ENCODE peak calls at places on chromosomes 16 and 17, in five cellular contexts. L is lower lobe of right lung, T is retina, U is fibroblast of mammary gland, V is tibial nerve. P is an unnamed sample.

GRCh38 chr16:31853300-31853699 is 20.3 kb upstream of the ZNF267 start:
- DNase-seq in T (no peak), V (no peak), L (no peak), U (no peak), P (no peak)

GRCh38 chr17:36829676-36830075 is 107.6 kb upstream of the LHX1 start:
- DNase-seq in L (no peak), V (no peak), T (no peak), U (peak; percentile 10), P (no peak)

GRCh38 chr16:88015806-88016140 is 64.5 kb downstream of the BANP start:
- DNase-seq in L (no peak), T (no peak), U (no peak), V (no peak), P (no peak)

GRCh38 chr16:12403746-12404658 is 399.7 kb downstream of the CPPED1 start:
- DNase-seq in V (no peak), L (no peak), T (no peak), U (no peak), P (peak; percentile 23)

GRCh38 chr17:2151634-2152033 is 96.7 kb downstream of the HIC1 start:
- DNase-seq in U (no peak), L (no peak), V (no peak), T (no peak), P (no peak)

GRCh38 chr17:39114744-39115534 is 36.5 kb downstream of the PLXDC1 start:
- DNase-seq in V (no peak), T (no peak), L (no peak), U (peak; percentile 67), P (no peak)

GRCh38 chr17:82648761-82649474 is 674 bp upstream of the WDR45B start:
- DNase-seq in V (no peak), U (peak; percentile 4), L (peak; percentile 78), T (peak; percentile 67), P (peak; percentile 77)

GRCh38 chr17:33521784-33522183 is 228.7 kb upstream of the ASIC2 start:
- DNase-seq in L (no peak), T (no peak), U (no peak), V (no peak), P (peak; percentile 66)

GRCh38 chr17:41657936-41658335 is 30.7 kb upstream of the EIF1 start:
- DNase-seq in V (no peak), L (no peak), T (no peak), U (no peak), P (no peak)

GRCh38 chr16:70304892-70305448 is 6.0 kb downstream of the DDX19B start:
- DNase-seq in U (no peak), V (no peak), T (no peak), L (no peak), P (no peak)

GRCh38 chr17:80632046-80632581 is 87.5 kb downstream of the RPTOR start:
- DNase-seq in V (no peak), T (no peak), U (peak; percentile 30), L (no peak), P (peak; percentile 17)

P was measured in neural progenitor cell.